ENCODE peak calls at places on chromosomes 12 and 14, in ten cellular contexts. B, R, U, O, D, T, L, N, M and F are unnamed samples. For H3K4me1 and H3K36me3, the result is how much of the 10 kb centered on the place peaks cover.

GRCh38 chr14:103361868-103362267 is 23.3 kb upstream of the MARK3 start:
- DNase-seq in L (peak), D (no peak), T (no peak), N (peak), B (no peak), O (no peak), U (no peak), M (no peak), R (no peak), F (no peak)

GRCh38 chr12:93009533-93009932 is 80.4 kb upstream of the EEA1 start:
- DNase-seq in M (no peak), L (no peak), T (no peak), U (no peak), B (no peak), O (no peak), D (no peak), N (no peak), R (no peak), F (no peak)

GRCh38 chr14:58501214-58501816 is 73.8 kb downstream of the KIAA0586 start:
- DNase-seq in B (peak), L (peak), M (no peak), D (no peak), O (no peak), R (no peak), U (no peak), T (no peak), N (peak), F (no peak)

GRCh38 chr14:74733241-74733640 is 20.3 kb downstream of the FCF1 start:
- DNase-seq in B (no peak), O (no peak), T (no peak), U (no peak), M (no peak), D (no peak), L (no peak), R (no peak), N (no peak), F (no peak)

GRCh38 chr12:46629331-46630229 is 196.2 kb downstream of the SLC38A4 start:
- DNase-seq in N (no peak), O (no peak), U (no peak), R (no peak), B (no peak), L (no peak), D (no peak), M (no peak), T (no peak), F (no peak)

GRCh38 chr12:106480259-106480658 is 102.5 kb upstream of the RFX4 start:
- DNase-seq in M (no peak), D (no peak), T (no peak), N (no peak), U (no peak), L (no peak), O (no peak), B (no peak), R (no peak), F (no peak)

GRCh38 chr12:1592444-1593231 is 1.7 kb downstream of the FBXL14 start:
- DNase-seq in M (peak), B (peak), R (peak), N (peak), T (peak), U (peak), D (peak), O (peak), L (peak), F (no peak)

GRCh38 chr14:79528843-79529405 is 682.4 kb downstream of the DIO2 start:
- DNase-seq in L (no peak), M (no peak), R (no peak), U (no peak), O (no peak), B (no peak), D (no peak), N (no peak), T (no peak), F (no peak)

GRCh38 chr12:119720349-119720748 is 52.4 kb downstream of the PRKAB1 start:
- DNase-seq in B (no peak), O (no peak), R (no peak), M (no peak), D (no peak), N (no peak), L (no peak), U (no peak), T (no peak), F (no peak)

GRCh38 chr12:39972119-39972518 is 133.8 kb downstream of the SLC2A13 start:
- DNase-seq in D (no peak), M (no peak), U (no peak), T (no peak), R (no peak), N (peak), O (no peak), B (no peak), L (no peak), F (no peak)

GRCh38 chr12:123714302-123714627 is 2.1 kb downstream of the ATP6V0A2 start:
- DNase-seq in U (no peak), O (no peak), B (no peak), L (no peak), M (no peak), T (no peak), D (no peak), R (no peak), N (no peak), F (no peak)

GRCh38 chr12:46677749-46678148 is 148.0 kb downstream of the SLC38A4 start:
- DNase-seq in R (no peak), O (no peak), L (peak), B (no peak), N (peak), D (peak), T (no peak), U (no peak), M (no peak), F (no peak)

GRCh38 chr14:37864861-37865718 is 269.7 kb downstream of the TTC6 start:
- DNase-seq in M (no peak), B (no peak), D (no peak), U (no peak), O (no peak), L (peak), R (no peak), N (peak), T (peak), F (no peak)

GRCh38 chr14:79418649-79419415 is 792.5 kb downstream of the DIO2 start:
- DNase-seq in T (no peak), M (no peak), B (no peak), R (no peak), L (no peak), U (no peak), N (no peak), D (no peak), O (no peak), F (no peak)

GRCh38 chr14:23589606-23590005 is 11.0 kb upstream of the JPH4 start:
- DNase-seq in T (no peak), D (no peak), U (no peak), O (no peak), R (no peak), N (no peak), B (no peak), L (no peak), M (no peak), F (no peak)

GRCh38 chr14:104654119-104654518 is 35.3 kb upstream of the INF2 start:
- DNase-seq in O (no peak), N (no peak), L (no peak), B (no peak), U (no peak), D (no peak), R (no peak), M (peak), T (no peak), F (no peak)

GRCh38 chr12:113065126-113066007 is 8.8 kb downstream of the DTX1 start:
- DNase-seq in T (no peak), O (no peak), L (no peak), M (no peak), U (no peak), N (no peak), R (no peak), B (peak), D (peak), F (no peak)

GRCh38 chr12:39186744-39187143 is 256.2 kb downstream of the KIF21A start:
- DNase-seq in R (no peak), O (no peak), T (no peak), N (no peak), D (no peak), L (no peak), M (no peak), U (no peak), B (no peak), F (no peak)

GRCh38 chr14:68508581-68508980 is 284.3 kb downstream of the ZFP36L1 start:
- DNase-seq in L (no peak), U (no peak), N (no peak), B (no peak), D (no peak), O (no peak), M (no peak), T (no peak), R (no peak), F (no peak)
- H3K4me1 ChIP-seq in L (under half), U (half or more), N (under half), B (under half), D (under half), O (half or more), M (under half), T (half or more), R (under half), F (under half)

GRCh38 chr14:64186231-64187129 is 107.7 kb downstream of the ESR2 start:
- DNase-seq in L (no peak), T (no peak), O (no peak), R (no peak), B (peak), D (peak), U (no peak), M (no peak), N (no peak), F (no peak)
- H3K36me3 ChIP-seq in L (under half), T (under half), O (under half), R (under half), B (under half), D (under half), U (under half), M (half or more), N (under half), F (under half)

GRCh38 chr12:116184766-116185165 is 92.7 kb downstream of the MED13L start:
- DNase-seq in B (no peak), D (no peak), T (no peak), L (no peak), R (no peak), O (no peak), N (no peak), U (no peak), M (no peak), F (no peak)

GRCh38 chr12:116188581-116188980 is 88.9 kb downstream of the MED13L start:
- DNase-seq in O (no peak), U (no peak), D (no peak), T (no peak), N (no peak), R (no peak), L (no peak), B (no peak), M (no peak), F (no peak)

GRCh38 chr12:116189692-116190091 is 87.8 kb downstream of the MED13L start:
- DNase-seq in B (no peak), N (no peak), M (no peak), R (no peak), L (no peak), D (no peak), O (no peak), T (no peak), U (no peak), F (no peak)

GRCh38 chr12:116186482-116187157 is 90.9 kb downstream of the MED13L start:
- DNase-seq in N (no peak), D (no peak), T (no peak), M (no peak), R (no peak), L (no peak), B (no peak), U (no peak), O (no peak), F (no peak)

DNA sequence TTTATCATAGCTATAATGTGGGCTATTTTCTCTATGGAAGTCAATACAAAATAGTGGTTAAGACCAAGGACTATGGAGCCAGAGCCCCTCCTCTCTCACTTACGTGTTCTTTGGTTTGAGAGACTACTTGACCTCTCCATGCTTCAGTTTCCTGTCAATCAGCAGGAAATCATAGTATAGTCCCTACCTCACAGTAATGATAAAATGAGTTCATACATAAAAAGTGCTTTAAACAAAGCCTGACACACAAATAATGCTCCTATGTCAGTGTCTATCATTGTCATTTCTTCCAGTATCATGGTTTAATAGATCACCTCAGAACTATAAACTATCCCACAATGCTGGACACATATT is 90.4 kb downstream of the MED13L start:
- DNase-seq in B (no peak), L (no peak), T (no peak), N (no peak), M (no peak), U (no peak), O (no peak), R (no peak), D (no peak), F (no peak)
- H3K4me1 ChIP-seq in B (half or more), L (under half), T (half or more), N (under half), M (under half), U (under half), O (half or more), R (half or more), D (under half), F (under half)

GRCh38 chr14:55645148-55645547 is 65.1 kb downstream of the KTN1 start:
- DNase-seq in B (no peak), O (no peak), R (no peak), L (no peak), M (no peak), U (no peak), D (no peak), N (no peak), T (no peak), F (no peak)
- H3K36me3 ChIP-seq in B (under half), O (half or more), R (under half), L (under half), M (half or more), U (under half), D (half or more), N (under half), T (under half), F (under half)

GRCh38 chr12:49647827-49648721 is 24.7 kb downstream of the PRPF40B start:
- DNase-seq in M (no peak), N (no peak), O (no peak), U (no peak), T (no peak), D (no peak), L (no peak), B (no peak), R (no peak), F (no peak)
- H3K4me1 ChIP-seq in M (under half), N (under half), O (half or more), U (under half), T (under half), D (under half), L (under half), B (under half), R (under half), F (under half)

GRCh38 chr12:95318071-95318545 is 100.5 kb downstream of the VEZT start:
- DNase-seq in D (no peak), N (peak), U (no peak), O (no peak), B (no peak), T (no peak), R (no peak), M (no peak), L (peak), F (no peak)
- H3K36me3 ChIP-seq in D (under half), N (under half), U (under half), O (under half), B (under half), T (under half), R (under half), M (under half), L (under half), F (under half)

DNA sequence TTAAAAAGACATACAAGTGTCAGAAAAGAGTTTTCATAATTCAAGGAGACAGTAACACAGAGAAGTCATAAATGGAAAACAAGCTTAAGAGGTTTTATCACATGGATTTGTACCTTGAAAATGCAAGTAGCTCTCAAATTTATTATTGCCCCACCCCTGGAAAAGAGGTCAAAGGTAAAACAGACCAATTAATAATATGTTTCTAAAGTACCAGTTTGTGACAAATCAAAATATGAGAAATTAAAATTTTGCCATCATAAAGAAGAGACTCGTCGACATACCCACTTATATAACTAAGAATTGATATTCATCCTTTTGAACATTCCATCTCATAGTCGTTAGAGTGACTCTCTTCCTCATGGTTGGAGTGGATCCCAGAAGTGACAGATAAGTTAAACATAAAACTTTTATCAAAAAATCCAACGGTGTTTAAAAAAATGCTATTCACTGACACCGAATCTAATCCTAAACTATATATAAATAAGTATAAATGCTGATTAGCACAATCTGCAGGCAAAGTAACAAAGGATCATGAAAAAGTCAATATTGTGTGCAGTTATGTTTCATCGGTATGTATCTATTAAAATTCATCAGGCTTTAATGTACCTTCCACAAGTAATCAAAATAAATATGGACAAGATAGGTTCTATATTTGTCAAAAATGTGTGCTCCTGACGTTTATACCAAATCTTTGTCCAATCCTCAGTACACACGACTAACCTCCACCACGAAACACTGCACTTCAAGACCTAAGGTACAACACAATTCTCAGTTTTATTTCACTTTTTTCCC is 2.3 kb downstream of the CORO1C start:
- DNase-seq in B (no peak), T (no peak), D (no peak), M (no peak), L (peak), O (no peak), R (no peak), U (no peak), N (peak), F (no peak)
- H3K4me1 ChIP-seq in B (under half), T (half or more), D (under half), M (under half), L (under half), O (half or more), R (under half), U (under half), N (under half), F (under half)

DNA sequence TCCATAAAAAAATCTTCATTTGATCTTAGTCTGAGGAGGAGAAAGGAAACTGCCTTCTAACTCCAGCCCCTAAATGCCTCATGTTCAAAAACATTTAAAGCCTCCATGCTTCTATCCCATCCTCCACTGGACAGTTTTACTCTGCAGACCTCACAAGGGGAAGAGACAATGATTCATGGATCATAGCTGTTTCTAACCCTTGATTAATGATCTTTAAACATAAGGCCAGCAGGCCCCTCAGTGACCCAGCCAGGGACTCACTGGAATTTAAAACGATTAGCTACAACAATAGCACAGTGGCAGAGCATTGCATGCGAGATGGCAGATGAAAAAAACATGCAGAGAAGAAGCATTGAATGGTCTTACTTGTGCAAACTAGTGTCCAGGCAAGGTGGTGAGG is 6.0 kb downstream of the DCTN2 start:
- DNase-seq in M (no peak), B (no peak), D (no peak), R (no peak), L (no peak), O (no peak), T (no peak), N (peak), U (no peak), F (no peak)
- H3K36me3 ChIP-seq in M (under half), B (under half), D (half or more), R (under half), L (under half), O (half or more), T (under half), N (under half), U (under half), F (under half)

GRCh38 chr12:82931349-82932116 is 244.8 kb downstream of the TMTC2 start:
- DNase-seq in N (no peak), O (no peak), D (no peak), M (no peak), U (no peak), R (no peak), T (no peak), B (peak), L (no peak), F (no peak)
- H3K4me1 ChIP-seq in N (under half), O (under half), D (under half), M (under half), U (under half), R (under half), T (under half), B (under half), L (under half), F (under half)

GRCh38 chr12:4959381-4959780 is 49.7 kb downstream of the KCNA1 start:
- DNase-seq in R (no peak), D (no peak), U (no peak), M (no peak), O (no peak), B (no peak), T (no peak), N (no peak), L (no peak), F (no peak)

GRCh38 chr12:4960547-4960946 is 50.8 kb downstream of the KCNA1 start:
- DNase-seq in N (no peak), D (no peak), M (no peak), L (no peak), T (no peak), U (no peak), O (no peak), R (no peak), B (no peak), F (no peak)

GRCh38 chr12:4961311-4961710 is 51.6 kb downstream of the KCNA1 start:
- DNase-seq in D (no peak), M (no peak), L (no peak), B (no peak), O (no peak), N (no peak), U (no peak), T (no peak), R (no peak), F (no peak)

GRCh38 chr12:4958697-4959375 is 49.1 kb downstream of the KCNA1 start:
- DNase-seq in M (no peak), U (no peak), T (no peak), R (no peak), D (no peak), L (no peak), N (peak), B (no peak), O (no peak), F (no peak)

DNA sequence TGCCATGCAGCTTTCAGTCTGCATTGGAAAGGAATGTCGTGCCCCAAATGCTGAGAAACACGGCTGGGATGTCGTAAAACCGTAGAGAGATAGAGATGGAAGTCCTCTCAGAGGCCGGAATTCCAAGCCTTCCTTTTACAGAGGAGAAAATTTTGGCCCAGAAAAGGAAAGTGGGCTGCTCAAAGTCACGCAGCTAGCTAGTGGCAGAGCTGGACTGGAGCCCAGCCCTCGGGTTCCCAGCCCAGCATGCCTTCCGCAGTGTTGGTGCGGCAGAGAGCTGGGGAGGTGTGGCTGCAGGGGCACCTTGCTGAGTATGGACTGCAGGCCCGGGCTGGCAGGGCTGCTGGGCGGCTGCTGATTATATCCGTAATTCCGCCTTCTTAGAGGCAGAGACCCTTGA is 50.3 kb downstream of the KCNA1 start:
- DNase-seq in M (no peak), T (no peak), B (peak), D (peak), O (no peak), L (no peak), N (no peak), R (peak), U (no peak), F (no peak)
- H3K36me3 ChIP-seq in M (under half), T (under half), B (under half), D (under half), O (under half), L (under half), N (under half), R (under half), U (under half), F (under half)